ENCODE peak calls at places on chromosomes 5 and 9, in four cellular contexts. D is CD4-positive, alpha-beta T cell; P is GM20000; Y is fibroblast of the aortic adventitia. G is an unnamed sample.

GRCh38 chr9:14670718-14671117 is 22.5 kb downstream of the ZDHHC21 start:
- DNase-seq in D (no peak), P (no peak), Y (peak), G (no peak)

GRCh38 chr9:35675732-35676392 is 2.1 kb downstream of the CA9 start:
- DNase-seq in D (no peak), P (peak), Y (no peak), G (no peak)

GRCh38 chr9:20292002-20292401 is 330.3 kb downstream of the MLLT3 start:
- DNase-seq in D (no peak), P (no peak), Y (peak), G (no peak)

GRCh38 chr5:1268666-1269065 is 26.2 kb downstream of the TERT start:
- DNase-seq in D (no peak), P (no peak), Y (no peak), G (no peak)

GRCh38 chr9:120398286-120398685 is 181.7 kb downstream of the CDK5RAP2 start:
- DNase-seq in D (no peak), P (no peak), Y (no peak), G (no peak)

GRCh38 chr5:72938206-72938605 is 17.6 kb upstream of the FCHO2 start:
- DNase-seq in D (no peak), P (no peak), Y (peak), G (no peak)

GRCh38 chr5:89178576-89178975 is 295.6 kb upstream of the MEF2C start:
- DNase-seq in D (no peak), P (no peak), Y (no peak), G (no peak)

GRCh38 chr9:90000925-90001324 is 396.1 kb downstream of the GADD45G start:
- DNase-seq in D (no peak), P (no peak), Y (no peak), G (no peak)

GRCh38 chr5:54944364-54944763 is 41.0 kb downstream of the ESM1 start:
- DNase-seq in D (peak), P (peak), Y (peak), G (no peak)

GRCh38 chr5:14112998-14113652 is 30.0 kb upstream of the TRIO start:
- DNase-seq in D (no peak), P (no peak), Y (no peak), G (no peak)

GRCh38 chr9:17589771-17590170 is 10.9 kb downstream of the SH3GL2 start:
- DNase-seq in D (no peak), P (no peak), Y (no peak), G (no peak)

GRCh38 chr5:76601470-76601869 is 21.7 kb downstream of the F2RL2 start:
- DNase-seq in D (no peak), P (peak), Y (peak), G (no peak)

GRCh38 chr9:107439991-107440456 is 49.5 kb downstream of the KLF4 start:
- DNase-seq in D (no peak), P (no peak), Y (peak), G (peak)

GRCh38 chr9:96022445-96023031 is 147.0 kb downstream of the ERCC6L2 start:
- DNase-seq in D (no peak), P (peak), Y (no peak), G (no peak)

GRCh38 chr9:119370816-119371215 is 1.6 kb upstream of the BRINP1 start:
- DNase-seq in D (no peak), P (peak), Y (peak), G (no peak)

GRCh38 chr9:556675-557074 is 284.8 kb upstream of the DMRT1 start:
- DNase-seq in D (no peak), P (no peak), Y (no peak), G (no peak)

GRCh38 chr9:127763918-127764384 is 14.5 kb downstream of the SH2D3C start:
- DNase-seq in D (no peak), P (no peak), Y (no peak), G (no peak)

GRCh38 chr5:143605403-143606005 is 202.0 kb upstream of the NR3C1 start:
- DNase-seq in D (no peak), P (peak), Y (peak), G (no peak)

GRCh38 chr9:137615387-137615871 is 3.4 kb upstream of the EHMT1 start:
- DNase-seq in D (no peak), P (no peak), Y (no peak), G (no peak)

GRCh38 chr9:124320062-124320973 is 62.6 kb downstream of the NEK6 start:
- DNase-seq in D (peak), P (peak), Y (peak), G (peak)

GRCh38 chr9:88818495-88819201 is 172.6 kb upstream of the S1PR3 start:
- DNase-seq in D (no peak), P (no peak), Y (peak), G (no peak)

GRCh38 chr9:4016789-4017188 is 283.1 kb downstream of the GLIS3 start:
- DNase-seq in D (no peak), P (no peak), Y (no peak), G (no peak)

GRCh38 chr9:4021621-4022213 is 278.2 kb downstream of the GLIS3 start:
- DNase-seq in D (no peak), P (no peak), Y (no peak), G (no peak)

GRCh38 chr9:4022435-4023067 is 277.3 kb downstream of the GLIS3 start:
- DNase-seq in D (no peak), P (no peak), Y (no peak), G (no peak)

GRCh38 chr9:4020747-4021296 is 279.0 kb downstream of the GLIS3 start:
- DNase-seq in D (no peak), P (no peak), Y (no peak), G (no peak)

DNA sequence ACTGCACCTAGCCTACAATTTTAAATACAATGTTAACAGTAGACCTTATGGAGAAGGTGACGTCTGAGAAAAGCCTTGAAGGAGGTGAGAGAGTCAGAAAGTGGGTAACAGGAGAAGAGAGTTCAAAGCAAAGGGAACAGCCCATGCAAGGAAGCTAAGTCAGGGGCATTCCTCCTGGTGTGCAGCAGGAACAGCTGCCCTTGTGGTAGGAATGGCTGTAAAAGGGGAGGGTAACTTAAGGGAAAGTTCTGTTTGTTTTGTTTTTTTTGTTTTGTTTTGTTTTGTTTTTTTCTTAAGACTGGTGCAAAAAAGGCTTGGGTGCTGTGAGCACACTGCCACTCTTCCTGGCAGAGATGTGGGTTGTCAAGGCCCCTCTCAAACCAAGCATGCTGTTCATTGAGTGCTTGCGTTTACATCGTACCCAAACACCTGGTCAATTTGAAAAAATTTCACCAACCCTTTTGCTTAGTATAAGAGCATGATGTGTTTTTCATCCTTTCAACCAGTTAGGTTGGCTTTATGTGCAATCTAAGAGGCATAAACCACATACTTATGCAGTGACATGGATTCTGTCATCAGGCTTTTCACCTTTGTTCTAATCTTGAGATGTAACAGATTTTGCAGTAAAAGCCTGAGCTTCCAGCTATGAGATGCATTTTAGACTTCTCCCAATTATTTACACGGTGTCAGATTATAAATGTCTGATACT is 279.7 kb downstream of the GLIS3 start:
- DNase-seq in D (no peak), P (no peak), Y (peak), G (no peak)
- TF ChIP-seq CTCF in D (no peak), P (no peak), Y (no peak), G (no peak)

GRCh38 chr5:98428806-98429205 is 344.7 kb upstream of the RGMB start:
- DNase-seq in D (no peak), P (no peak), Y (peak), G (no peak)
- TF ChIP-seq CTCF in D (no peak), P (no peak), Y (no peak), G (no peak)

GRCh38 chr5:158876263-158876942 is 223.3 kb downstream of the EBF1 start:
- DNase-seq in D (no peak), P (no peak), Y (peak), G (no peak)
- TF ChIP-seq CTCF in D (no peak), P (no peak), Y (peak), G (no peak)

GRCh38 chr5:8842906-8843590 is 702.8 kb downstream of the SEMA5A start:
- DNase-seq in D (no peak), P (no peak), Y (peak), G (no peak)
- TF ChIP-seq CTCF in D (no peak), P (no peak), Y (peak), G (no peak)

DNA sequence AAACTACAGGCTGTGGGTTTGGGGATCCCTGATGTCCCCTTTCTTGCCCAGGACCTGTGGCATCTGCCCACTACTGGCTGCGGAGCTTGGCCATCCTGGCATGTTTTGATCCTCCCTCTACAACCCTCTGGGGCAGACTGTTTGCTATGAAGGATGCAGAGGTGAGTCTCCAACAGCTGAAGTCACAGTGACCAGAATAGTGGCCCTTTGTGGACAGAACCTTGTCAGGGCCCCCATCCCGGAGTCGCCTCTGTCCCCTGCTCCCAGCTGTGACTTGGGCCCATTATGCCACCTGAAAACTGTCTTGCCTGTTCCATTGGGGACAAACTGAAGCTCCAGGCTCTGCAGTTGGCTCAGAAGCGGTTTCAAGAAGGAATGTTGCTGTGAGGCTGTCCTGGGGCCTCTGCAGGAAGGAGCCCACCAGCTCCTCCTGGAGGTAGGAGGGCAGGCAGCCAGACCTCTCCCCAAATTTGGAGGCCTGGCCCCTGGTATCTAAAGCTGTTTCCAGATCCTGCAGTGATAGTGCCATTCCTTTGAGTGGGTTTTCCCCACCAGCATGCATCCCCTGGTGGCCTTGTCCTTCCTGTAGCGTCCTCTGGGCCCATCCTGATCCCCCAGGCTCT is 93.3 kb downstream of the BARX1 start:
- DNase-seq in D (no peak), P (no peak), Y (no peak), G (no peak)
- TF ChIP-seq CTCF in D (no peak), P (no peak), Y (no peak), G (no peak)

GRCh38 chr9:99903393-99903792 is 3.1 kb upstream of the STX17 start:
- DNase-seq in D (no peak), P (no peak), Y (no peak), G (no peak)

GRCh38 chr9:99905833-99906402 is 536 bp upstream of the STX17 start:
- DNase-seq in D (no peak), P (no peak), Y (peak), G (no peak)

GRCh38 chr9:99907208-99907532 is 716 bp downstream of the STX17 start:
- DNase-seq in D (no peak), P (no peak), Y (no peak), G (no peak)

GRCh38 chr9:99911600-99911999 is 5.1 kb downstream of the STX17 start:
- DNase-seq in D (no peak), P (no peak), Y (no peak), G (no peak)

GRCh38 chr9:99906403-99907207 is at the start of gene STX17:
- DNase-seq in D (peak), P (peak), Y (peak), G (peak)
- TF ChIP-seq CTCF in D (no peak), P (no peak), Y (no peak), G (no peak)

DNA sequence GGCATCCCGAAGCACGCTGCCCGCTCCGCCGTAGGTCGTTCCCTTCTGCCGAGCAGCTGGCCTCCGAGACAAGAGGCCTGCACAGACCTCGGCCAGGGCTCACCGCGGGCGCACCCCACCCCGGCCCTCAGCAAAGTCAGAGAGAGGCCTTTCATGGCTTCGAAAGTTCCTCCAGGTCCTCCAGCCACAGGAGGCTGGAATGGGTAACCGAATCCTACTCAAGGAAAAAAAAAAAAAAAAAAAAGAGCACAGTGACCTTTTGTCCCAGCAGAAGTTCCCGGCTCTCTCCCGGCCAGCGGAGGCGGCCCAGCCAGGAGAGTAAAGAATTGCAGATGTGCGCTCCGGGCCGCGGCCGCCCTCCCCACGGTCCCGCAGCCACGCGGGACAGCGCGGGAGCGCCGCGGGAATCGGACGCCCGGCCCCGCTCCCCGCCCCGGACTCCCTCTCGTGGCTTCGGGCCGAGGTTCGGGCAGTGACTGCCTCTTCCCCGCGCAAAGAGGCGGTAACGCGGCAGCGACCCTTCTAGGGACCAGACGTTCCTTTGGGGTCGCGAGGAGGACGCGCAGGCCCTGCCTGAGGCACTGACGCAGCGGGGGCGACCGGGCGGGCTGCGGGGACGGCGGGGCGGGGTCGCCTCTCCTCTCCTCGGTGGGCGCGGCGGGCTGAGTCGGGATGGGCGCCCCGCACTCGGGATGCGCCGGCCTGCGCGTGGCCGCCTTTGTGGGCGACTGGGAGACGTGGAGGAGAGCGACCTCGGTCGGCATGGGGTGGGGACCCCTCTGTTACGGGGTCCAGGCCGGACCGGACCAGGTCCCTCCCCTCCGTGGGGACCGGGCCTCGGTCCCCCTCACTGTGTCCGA is 790 bp downstream of the GFPT2 start:
- DNase-seq in D (no peak), P (peak), Y (peak), G (no peak)
- TF ChIP-seq CTCF in D (no peak), P (no peak), Y (peak), G (no peak)